ENCODE peak calls at places on chromosomes 13 and 19, in seven cellular contexts. W is CD4-positive, alpha-beta T cell; G is tibial nerve; V is ovary; F is body of pancreas; H is left ventricle myocardium inferior; P is heart left ventricle. Z is an unnamed sample.

GRCh38 chr13:102589291-102589822 is 7.4 kb upstream of the TPP2 start:
- DNase-seq in G (no peak), H (no peak), P (no peak), V (no peak), W (no peak), F (no peak), Z (no peak)

GRCh38 chr13:66835040-66835628 is 395.0 kb downstream of the PCDH9 start:
- DNase-seq in W (no peak), P (peak; percentile 85), F (peak; percentile 70), V (peak; percentile 49), H (peak; percentile 84), G (peak; percentile 53), Z (peak; percentile 63)

GRCh38 chr13:94073006-94073744 is 406.3 kb downstream of the DCT start:
- DNase-seq in P (no peak), W (no peak), G (no peak), H (no peak), V (no peak), F (no peak), Z (no peak)

GRCh38 chr13:31591834-31592233 is 147.5 kb upstream of the RXFP2 start:
- DNase-seq in P (no peak), W (no peak), H (no peak), F (no peak), V (no peak), G (no peak), Z (no peak)

GRCh38 chr19:7705387-7706187 is 3.7 kb upstream of the FCER2 start:
- DNase-seq in F (peak; percentile 24), W (peak; percentile 69), H (peak; percentile 30), P (peak; percentile 42), V (no peak), G (peak; percentile 33), Z (no peak)

GRCh38 chr13:33479066-33479465 is 193.5 kb upstream of the STARD13 start:
- DNase-seq in G (no peak), F (no peak), V (no peak), W (no peak), P (no peak), H (no peak), Z (no peak)

GRCh38 chr13:21767032-21767431 is 96.2 kb downstream of the FGF9 start:
- DNase-seq in W (no peak), P (no peak), F (no peak), G (no peak), V (no peak), H (no peak), Z (no peak)

GRCh38 chr19:41569481-41570150 is 6.3 kb upstream of the CEACAM21 start:
- DNase-seq in V (no peak), W (no peak), P (no peak), F (no peak), G (no peak), H (no peak), Z (no peak)

GRCh38 chr13:67048084-67048792 is 181.9 kb downstream of the PCDH9 start:
- DNase-seq in F (peak; percentile 31), P (no peak), G (no peak), V (no peak), H (no peak), W (no peak), Z (peak; percentile 80)

GRCh38 chr19:33724723-33725060 is 72.0 kb upstream of the KCTD15 start:
- DNase-seq in G (no peak), P (no peak), F (no peak), V (no peak), W (no peak), H (no peak), Z (no peak)

GRCh38 chr13:40084934-40085333 is 429.5 kb downstream of the COG6 start:
- DNase-seq in H (no peak), F (no peak), W (no peak), G (no peak), P (no peak), V (no peak), Z (peak; percentile 86)

GRCh38 chr19:7560271-7560670 is 24.8 kb downstream of the PNPLA6 start:
- DNase-seq in P (no peak), F (no peak), H (no peak), V (no peak), G (no peak), W (no peak), Z (no peak)

GRCh38 chr19:47100290-47100689 is 13.3 kb downstream of the ZC3H4 start:
- DNase-seq in H (no peak), V (no peak), W (no peak), F (no peak), G (no peak), P (no peak), Z (no peak)

GRCh38 chr13:39148513-39148961 is 110.3 kb downstream of the NHLRC3 start:
- DNase-seq in F (peak; percentile 10), W (no peak), G (peak; percentile 43), P (no peak), V (no peak), H (no peak), Z (no peak)

GRCh38 chr19:16067205-16067938 is 8.9 kb upstream of the TPM4 start:
- DNase-seq in V (peak; percentile 88), G (no peak), P (peak; percentile 49), H (no peak), W (no peak), F (peak; percentile 34), Z (peak; percentile 50)

GRCh38 chr13:72757792-72758535 is 23.7 kb downstream of the DIS3 start:
- DNase-seq in W (no peak), F (no peak), P (no peak), H (no peak), V (no peak), G (no peak), Z (no peak)

GRCh38 chr19:17659996-17660395 is 28.2 kb downstream of the UNC13A start:
- DNase-seq in G (no peak), F (no peak), V (peak; percentile 85), P (no peak), H (no peak), W (no peak), Z (no peak)

GRCh38 chr13:111337206-111337605 is 16.8 kb downstream of the TEX29 start:
- DNase-seq in W (no peak), H (no peak), G (no peak), V (no peak), P (no peak), F (no peak), Z (no peak)

GRCh38 chr13:40064723-40065122 is 409.3 kb downstream of the COG6 start:
- DNase-seq in F (no peak), G (no peak), V (no peak), P (no peak), H (no peak), W (no peak), Z (peak; percentile 57)

GRCh38 chr19:1451916-1452801 is 2.2 kb downstream of the APC2 start:
- DNase-seq in P (no peak), H (no peak), V (no peak), F (no peak), G (no peak), W (no peak), Z (no peak)

GRCh38 chr13:45316210-45316799 is 24.7 kb downstream of the TPT1 start:
- DNase-seq in W (no peak), P (no peak), F (peak; percentile 23), H (no peak), V (no peak), G (no peak), Z (no peak)

DNA sequence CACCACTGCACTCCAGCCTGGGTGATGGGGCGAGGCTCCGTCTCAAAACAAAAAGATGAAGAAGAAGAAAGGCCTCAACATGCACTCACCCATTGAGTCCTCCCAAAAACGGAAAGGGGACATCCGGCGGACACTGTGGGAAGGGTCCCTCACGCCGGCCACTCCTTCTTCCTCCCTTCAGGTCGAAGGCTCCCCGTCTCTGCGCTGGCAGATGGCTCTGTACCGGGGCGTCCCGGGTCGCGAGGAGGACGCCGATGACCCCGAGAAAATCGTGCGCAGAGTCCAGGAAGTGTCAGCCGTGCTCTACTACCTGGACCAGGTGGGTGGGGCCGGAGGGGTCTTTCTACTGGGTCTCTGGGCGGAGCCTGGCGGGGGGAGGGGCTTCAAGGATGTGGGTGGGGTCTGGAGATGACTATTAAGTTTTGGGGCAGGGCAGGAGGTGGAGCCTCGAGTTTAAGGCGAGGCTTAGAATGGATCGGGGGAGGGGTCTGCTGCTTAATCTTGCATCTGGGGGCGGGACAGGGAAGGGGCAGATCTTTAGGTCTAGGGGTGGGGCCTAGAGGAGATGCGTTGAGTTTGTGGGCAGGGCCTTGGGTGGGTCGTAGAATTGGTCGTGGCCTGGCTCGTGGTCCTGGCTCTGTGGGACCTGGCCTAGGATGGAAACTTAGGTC is 90.2 kb downstream of the MAP4K1 start:
- DNase-seq in W (no peak), F (no peak), H (no peak), P (no peak), G (no peak), V (no peak), Z (no peak)
- H3K27me3 ChIP-seq in W (no peaks in the 10 kb centered on the region), F (no peaks in the 10 kb centered on the region), H (peaks cover 52% of the 10 kb centered on the region), P (no peaks in the 10 kb centered on the region), G (no peaks in the 10 kb centered on the region), V (no peaks in the 10 kb centered on the region), Z (no peaks in the 10 kb centered on the region)

GRCh38 chr13:28415994-28416411 is 78.9 kb downstream of the FLT1 start:
- DNase-seq in W (no peak), H (no peak), P (no peak), V (no peak), F (no peak), G (no peak), Z (no peak)
- H3K27me3 ChIP-seq in W (no peaks in the 10 kb centered on the region), H (no peaks in the 10 kb centered on the region), P (no peaks in the 10 kb centered on the region), V (no peaks in the 10 kb centered on the region), F (no peaks in the 10 kb centered on the region), G (no peaks in the 10 kb centered on the region), Z (no peaks in the 10 kb centered on the region)

GRCh38 chr19:13035820-13036365 is 40.6 kb downstream of the NFIX start:
- DNase-seq in F (no peak), H (no peak), V (no peak), G (no peak), W (no peak), P (no peak), Z (no peak)

GRCh38 chr19:13033244-13033643 is 38.0 kb downstream of the NFIX start:
- DNase-seq in F (no peak), P (no peak), V (no peak), G (no peak), H (no peak), W (no peak), Z (no peak)

GRCh38 chr19:13032837-13033236 is 37.6 kb downstream of the NFIX start:
- DNase-seq in F (no peak), P (no peak), G (no peak), V (no peak), H (no peak), W (no peak), Z (no peak)

GRCh38 chr19:13033819-13034611 is 38.7 kb downstream of the NFIX start:
- DNase-seq in V (peak; percentile 83), F (peak; percentile 92), W (no peak), H (peak; percentile 86), G (peak; percentile 68), P (peak; percentile 91), Z (no peak)

GRCh38 chr19:13034636-13035035 is 39.4 kb downstream of the NFIX start:
- DNase-seq in P (no peak), V (no peak), H (no peak), G (no peak), F (no peak), W (no peak), Z (no peak)
- H3K27me3 ChIP-seq in P (no peaks in the 10 kb centered on the region), V (no peaks in the 10 kb centered on the region), H (no peaks in the 10 kb centered on the region), G (no peaks in the 10 kb centered on the region), F (no peaks in the 10 kb centered on the region), W (no peaks in the 10 kb centered on the region), Z (no peaks in the 10 kb centered on the region)

DNA sequence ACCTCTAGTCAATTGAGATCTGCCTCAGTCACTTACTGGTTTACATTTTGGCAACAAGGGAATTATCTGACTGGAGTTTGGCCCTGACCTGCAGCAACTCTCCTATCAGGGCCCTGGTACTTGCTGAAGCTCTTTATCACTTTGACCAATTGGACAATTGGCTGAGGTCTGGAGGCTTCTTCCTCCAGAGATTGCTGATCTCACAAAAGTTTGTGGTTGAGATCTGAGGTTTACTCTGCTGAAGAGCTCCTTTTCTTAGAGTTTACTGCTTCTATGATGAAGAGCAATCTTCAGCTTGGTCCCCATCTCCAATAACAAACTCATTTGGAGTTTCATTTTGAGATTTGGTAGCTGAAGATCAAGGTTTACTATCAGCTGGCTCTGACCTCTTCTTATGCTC is 276.9 kb upstream of the SGCG start:
- DNase-seq in W (no peak), V (no peak), F (no peak), H (no peak), G (no peak), P (no peak), Z (no peak)
- H3K27me3 ChIP-seq in W (no peaks in the 10 kb centered on the region), V (no peaks in the 10 kb centered on the region), F (no peaks in the 10 kb centered on the region), H (no peaks in the 10 kb centered on the region), G (no peaks in the 10 kb centered on the region), P (no peaks in the 10 kb centered on the region), Z (no peaks in the 10 kb centered on the region)

Z was measured in endothelial cell of umbilical vein.